ENCODE peak calls at places on chromosome 19, in six cellular contexts. X is NCI-H446, G is progenitor cell of endocrine pancreas, I is NCI-H748 treated with DMSO at 0.1 percent for 48 hours, T is transverse colon, W is colonic mucosa. N is an unnamed sample.

GRCh38 chr19:58123354-58123753 is 25.3 kb upstream of the ZSCAN18 start:
- DNase-seq in W (no peak), G (no peak), T (no peak), X (no peak), I (no peak), N (no peak)

GRCh38 chr19:44719262-44719701 is 20.3 kb downstream of the CEACAM16 start:
- DNase-seq in X (no peak), G (no peak), I (no peak), T (no peak), W (peak), N (no peak)

GRCh38 chr19:51131780-51132680 is 7.3 kb downstream of the SIGLEC9 start:
- DNase-seq in G (no peak), T (peak), X (no peak), W (peak), I (no peak), N (no peak)

GRCh38 chr19:2814426-2814825 is 5.2 kb upstream of the ZNF554 start:
- DNase-seq in X (no peak), T (no peak), I (no peak), W (no peak), G (no peak), N (no peak)

GRCh38 chr19:5189318-5189607 is 151.3 kb downstream of the PTPRS start:
- DNase-seq in G (no peak), W (no peak), I (no peak), T (no peak), X (no peak), N (no peak)

GRCh38 chr19:2353895-2354592 is 6.0 kb upstream of the TMPRSS9 start:
- DNase-seq in G (no peak), I (no peak), W (no peak), X (no peak), T (no peak), N (no peak)

GRCh38 chr19:41570639-41571112 is 5.3 kb upstream of the CEACAM21 start:
- DNase-seq in I (peak), W (peak), T (peak), X (peak), G (peak), N (peak)

GRCh38 chr19:56404705-56405056 is 549 bp downstream of the ZNF583 start:
- DNase-seq in W (no peak), X (no peak), T (no peak), I (no peak), G (no peak), N (no peak)

GRCh38 chr19:37953576-37954303 is 46.7 kb downstream of the SIPA1L3 start:
- DNase-seq in I (no peak), G (no peak), T (no peak), X (no peak), W (no peak), N (no peak)